ENCODE peak calls at places on chromosomes 13 and 19, in four cellular contexts. S, Q, N and M are unnamed samples.

GRCh38 chr13:22793598-22794134 is 387.1 kb upstream of the SGCG start:
- DNase-seq in Q (no peak), S (no peak), N (no peak), M (no peak)

GRCh38 chr13:34733720-34734119 is 208.3 kb upstream of the NBEA start:
- DNase-seq in Q (no peak), N (no peak), S (no peak), M (no peak)

GRCh38 chr19:58562126-58563033 is 4.0 kb upstream of the UBE2M start:
- DNase-seq in S (no peak), N (no peak), Q (no peak), M (no peak)

GRCh38 chr13:113666951-113667701 is at the start of gene GRK1:
- DNase-seq in S (no peak), Q (no peak), N (no peak), M (no peak)

GRCh38 chr13:113592571-113592970 is 8.0 kb downstream of the TFDP1 start:
- DNase-seq in S (no peak), Q (no peak), N (no peak), M (no peak)

GRCh38 chr13:33611016-33611805 is 206.7 kb upstream of the RFC3 start:
- DNase-seq in N (no peak), S (no peak), Q (no peak), M (no peak)

GRCh38 chr13:101490400-101491015 is 38.0 kb downstream of the ITGBL1 start:
- DNase-seq in N (no peak), S (no peak), Q (no peak), M (no peak)

GRCh38 chr13:37127706-37128241 is 22.3 kb upstream of the CSNK1A1L start:
- DNase-seq in Q (no peak), N (no peak), S (no peak), M (no peak)

GRCh38 chr19:40776966-40777794 is 867 bp upstream of the RAB4B start:
- DNase-seq in N (peak), S (peak), Q (peak), M (peak)

GRCh38 chr13:20160346-20161274 is at the start of gene GJA3:
- DNase-seq in Q (peak), S (peak), N (no peak), M (peak)
- TF ChIP-seq SPI1 in Q (no peak), S (no peak), N (no peak), M (no peak)

GRCh38 chr13:97125051-97125809 is 96.9 kb upstream of the MBNL2 start:
- DNase-seq in S (no peak), N (peak), Q (no peak), M (no peak)
- TF ChIP-seq POLR2AphosphoS5 in S (no peak), N (no peak), Q (no peak), M (no peak)

GRCh38 chr19:5052945-5053485 is 84.1 kb downstream of the KDM4B start:
- DNase-seq in N (no peak), S (no peak), Q (no peak), M (no peak)
- TF ChIP-seq SPI1 in N (no peak), S (no peak), Q (no peak), M (no peak)

DNA sequence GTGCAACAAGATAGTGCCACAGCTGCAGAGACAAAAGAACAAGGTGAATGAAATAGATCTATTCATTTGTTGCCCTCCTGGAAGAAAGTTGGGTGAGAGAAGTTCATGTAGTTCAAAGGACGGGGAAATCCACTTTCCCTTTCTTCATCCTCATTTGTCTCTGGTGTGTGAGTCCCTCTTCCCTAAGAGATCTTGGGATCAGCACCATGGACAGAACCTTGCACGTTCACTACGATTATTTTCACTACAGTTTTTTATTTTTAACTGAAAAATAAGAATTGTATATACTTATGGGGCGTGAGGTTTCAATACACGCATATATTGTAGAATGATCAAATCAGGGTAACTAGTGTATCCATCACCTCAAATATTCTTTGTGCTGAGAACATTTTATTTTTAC is 29.2 kb downstream of the NLRP5 start:
- DNase-seq in S (peak), Q (no peak), N (no peak), M (no peak)
- TF ChIP-seq POLR2AphosphoS5 in S (no peak), Q (no peak), N (no peak), M (no peak)

GRCh38 chr19:31096047-31096446 is 253.2 kb downstream of the TSHZ3 start:
- DNase-seq in N (no peak), S (no peak), Q (no peak), M (no peak)

GRCh38 chr19:31100945-31101344 is 248.3 kb downstream of the TSHZ3 start:
- DNase-seq in Q (no peak), S (no peak), N (no peak), M (no peak)

GRCh38 chr19:31096930-31097329 is 252.3 kb downstream of the TSHZ3 start:
- DNase-seq in S (no peak), N (no peak), Q (no peak), M (no peak)

GRCh38 chr19:31102674-31103073 is 246.6 kb downstream of the TSHZ3 start:
- DNase-seq in N (no peak), S (no peak), Q (no peak), M (no peak)

GRCh38 chr19:31099470-31100190 is 249.6 kb downstream of the TSHZ3 start:
- DNase-seq in N (no peak), S (no peak), Q (no peak), M (no peak)
- TF ChIP-seq SPI1 in N (no peak), S (no peak), Q (no peak), M (no peak)

DNA sequence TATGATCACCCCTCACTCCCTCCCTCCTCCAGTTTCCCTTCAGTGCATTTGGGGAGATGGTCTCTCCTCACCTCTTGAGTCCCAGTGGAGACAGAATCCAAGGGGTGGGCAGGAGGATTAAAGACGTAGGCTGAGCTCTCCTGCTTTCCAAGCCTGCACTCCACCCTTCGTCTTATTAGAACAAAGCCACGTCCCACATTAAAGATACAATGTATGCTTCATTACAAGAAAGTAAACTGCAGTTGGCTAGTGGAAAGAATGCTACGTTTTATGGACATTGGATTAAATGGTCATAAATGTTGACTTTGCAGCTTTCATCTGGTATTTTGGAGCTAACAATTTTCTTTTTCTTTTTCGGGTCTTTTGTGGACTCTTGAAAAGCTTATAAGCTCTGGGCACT is 1.5 kb upstream of the KLK11 start:
- DNase-seq in Q (no peak), N (no peak), S (no peak), M (no peak)
- TF ChIP-seq POLR2AphosphoS5 in Q (no peak), N (no peak), S (no peak), M (no peak)

GRCh38 chr19:35885225-35885624 is 15.1 kb downstream of the NFKBID start:
- DNase-seq in S (no peak), Q (no peak), N (no peak), M (no peak)

GRCh38 chr19:35879068-35879467 is 10.7 kb downstream of the APLP1 start:
- DNase-seq in Q (no peak), S (peak), N (no peak), M (no peak)

GRCh38 chr19:35882074-35882832 is 13.9 kb downstream of the APLP1 start:
- DNase-seq in Q (no peak), S (peak), N (peak), M (no peak)

GRCh38 chr19:35883920-35884319 is 15.5 kb downstream of the APLP1 start:
- DNase-seq in S (no peak), N (no peak), Q (no peak), M (no peak)

GRCh38 chr19:35879770-35880317 is 11.5 kb downstream of the APLP1 start:
- DNase-seq in N (no peak), Q (peak), S (peak), M (no peak)
- TF ChIP-seq SPI1 in N (no peak), Q (no peak), S (no peak), M (no peak)